ENCODE peak calls at places on chromosomes 1 and 21, in five cellular contexts. One of them, this sample, is unnamed.

GRCh38 chr1:68954841-68955240 is 458.0 kb upstream of the DEPDC1 start:
- DNase-seq in colonic mucosa: no peak
- DNase-seq in heart left ventricle: no peak
- DNase-seq in CD8-positive, alpha-beta T cell: no peak
- DNase-seq in naive thymus-derived CD4-positive, alpha-beta T cell: no peak
- DNase-seq in this sample: no peak

GRCh38 chr1:68174173-68175113 is 57.9 kb downstream of the WLS start:
- DNase-seq in colonic mucosa: peak; percentile 69
- DNase-seq in heart left ventricle: no peak
- DNase-seq in CD8-positive, alpha-beta T cell: no peak
- DNase-seq in naive thymus-derived CD4-positive, alpha-beta T cell: no peak
- DNase-seq in this sample: peak; percentile 76

GRCh38 chr1:37752583-37753471 is 12.1 kb downstream of the EPHA10 start:
- DNase-seq in colonic mucosa: peak; percentile 50
- DNase-seq in heart left ventricle: no peak
- DNase-seq in CD8-positive, alpha-beta T cell: no peak
- DNase-seq in naive thymus-derived CD4-positive, alpha-beta T cell: no peak
- DNase-seq in this sample: no peak

GRCh38 chr1:184473176-184473966 is 86.5 kb downstream of the C1orf21 start:
- DNase-seq in colonic mucosa: no peak
- DNase-seq in heart left ventricle: no peak
- DNase-seq in CD8-positive, alpha-beta T cell: no peak
- DNase-seq in naive thymus-derived CD4-positive, alpha-beta T cell: no peak
- DNase-seq in this sample: no peak

GRCh38 chr1:31476891-31477846 is 64.2 kb downstream of the SERINC2 start:
- DNase-seq in colonic mucosa: no peak
- DNase-seq in heart left ventricle: no peak
- DNase-seq in CD8-positive, alpha-beta T cell: no peak
- DNase-seq in naive thymus-derived CD4-positive, alpha-beta T cell: no peak
- DNase-seq in this sample: no peak

GRCh38 chr1:204601979-204602653 is 83.4 kb downstream of the LRRN2 start:
- DNase-seq in colonic mucosa: no peak
- DNase-seq in heart left ventricle: no peak
- DNase-seq in CD8-positive, alpha-beta T cell: no peak
- DNase-seq in naive thymus-derived CD4-positive, alpha-beta T cell: no peak
- DNase-seq in this sample: no peak

GRCh38 chr21:41643246-41643966 is 123.4 kb downstream of the RIPK4 start:
- DNase-seq in colonic mucosa: no peak
- DNase-seq in heart left ventricle: no peak
- DNase-seq in CD8-positive, alpha-beta T cell: no peak
- DNase-seq in naive thymus-derived CD4-positive, alpha-beta T cell: no peak
- DNase-seq in this sample: no peak

GRCh38 chr1:28111157-28111556 is 22.7 kb upstream of the EYA3 start:
- DNase-seq in colonic mucosa: no peak
- DNase-seq in heart left ventricle: no peak
- DNase-seq in CD8-positive, alpha-beta T cell: no peak
- DNase-seq in naive thymus-derived CD4-positive, alpha-beta T cell: no peak
- DNase-seq in this sample: no peak

GRCh38 chr1:244782056-244782455 is 53.4 kb upstream of the COX20 start:
- DNase-seq in colonic mucosa: no peak
- DNase-seq in heart left ventricle: no peak
- DNase-seq in CD8-positive, alpha-beta T cell: no peak
- DNase-seq in naive thymus-derived CD4-positive, alpha-beta T cell: no peak
- DNase-seq in this sample: no peak

GRCh38 chr21:37338671-37339526 is 27.7 kb upstream of the DYRK1A start:
- DNase-seq in colonic mucosa: peak; percentile 23
- DNase-seq in heart left ventricle: peak; percentile 62
- DNase-seq in CD8-positive, alpha-beta T cell: no peak
- DNase-seq in naive thymus-derived CD4-positive, alpha-beta T cell: no peak
- DNase-seq in this sample: no peak

GRCh38 chr1:165903672-165904071 is 76.3 kb downstream of the UCK2 start:
- DNase-seq in colonic mucosa: peak; percentile 61
- DNase-seq in heart left ventricle: no peak
- DNase-seq in CD8-positive, alpha-beta T cell: no peak
- DNase-seq in naive thymus-derived CD4-positive, alpha-beta T cell: no peak
- DNase-seq in this sample: no peak

GRCh38 chr1:177568702-177569101 is 397.9 kb downstream of the BRINP2 start:
- DNase-seq in colonic mucosa: no peak
- DNase-seq in heart left ventricle: no peak
- DNase-seq in CD8-positive, alpha-beta T cell: no peak
- DNase-seq in naive thymus-derived CD4-positive, alpha-beta T cell: no peak
- DNase-seq in this sample: no peak

GRCh38 chr21:36861595-36861883 is 104.9 kb downstream of the HLCS start:
- DNase-seq in colonic mucosa: no peak
- DNase-seq in heart left ventricle: no peak
- DNase-seq in CD8-positive, alpha-beta T cell: no peak
- DNase-seq in naive thymus-derived CD4-positive, alpha-beta T cell: no peak
- DNase-seq in this sample: no peak

GRCh38 chr1:29332204-29332603 is 95.9 kb downstream of the PTPRU start:
- DNase-seq in colonic mucosa: peak; percentile 42
- DNase-seq in heart left ventricle: no peak
- DNase-seq in CD8-positive, alpha-beta T cell: no peak
- DNase-seq in naive thymus-derived CD4-positive, alpha-beta T cell: no peak
- DNase-seq in this sample: no peak

GRCh38 chr1:79441243-79441642 is 434.7 kb upstream of the ADGRL4 start:
- DNase-seq in colonic mucosa: no peak
- DNase-seq in heart left ventricle: no peak
- DNase-seq in CD8-positive, alpha-beta T cell: no peak
- DNase-seq in naive thymus-derived CD4-positive, alpha-beta T cell: no peak
- DNase-seq in this sample: no peak

GRCh38 chr1:20964540-20965484 is 177.7 kb upstream of the HP1BP3 start:
- DNase-seq in colonic mucosa: peak; percentile 34
- DNase-seq in heart left ventricle: no peak
- DNase-seq in CD8-positive, alpha-beta T cell: no peak
- DNase-seq in naive thymus-derived CD4-positive, alpha-beta T cell: no peak
- DNase-seq in this sample: peak; percentile 36

GRCh38 chr1:204989266-204990058 is 53.5 kb upstream of the CNTN2 start:
- DNase-seq in colonic mucosa: peak; percentile 51
- DNase-seq in heart left ventricle: peak; percentile 81
- DNase-seq in CD8-positive, alpha-beta T cell: peak; percentile 27
- DNase-seq in naive thymus-derived CD4-positive, alpha-beta T cell: peak; percentile 57
- DNase-seq in this sample: peak; percentile 59

GRCh38 chr1:62178372-62178771 is 16.3 kb upstream of the L1TD1 start:
- DNase-seq in colonic mucosa: no peak
- DNase-seq in heart left ventricle: no peak
- DNase-seq in CD8-positive, alpha-beta T cell: no peak
- DNase-seq in naive thymus-derived CD4-positive, alpha-beta T cell: no peak
- DNase-seq in this sample: no peak

GRCh38 chr1:45862008-45862407 is 58.6 kb downstream of the MAST2 start:
- DNase-seq in colonic mucosa: no peak
- DNase-seq in heart left ventricle: no peak
- DNase-seq in CD8-positive, alpha-beta T cell: no peak
- DNase-seq in naive thymus-derived CD4-positive, alpha-beta T cell: no peak
- DNase-seq in this sample: no peak

GRCh38 chr21:41562101-41563000 is 54.4 kb upstream of the TMPRSS2 start:
- DNase-seq in colonic mucosa: no peak
- DNase-seq in heart left ventricle: no peak
- DNase-seq in CD8-positive, alpha-beta T cell: no peak
- DNase-seq in naive thymus-derived CD4-positive, alpha-beta T cell: no peak
- DNase-seq in this sample: peak; percentile 73

GRCh38 chr1:180507826-180508724 is 5.7 kb upstream of the ACBD6 start:
- DNase-seq in colonic mucosa: no peak
- DNase-seq in heart left ventricle: no peak
- DNase-seq in CD8-positive, alpha-beta T cell: no peak
- DNase-seq in naive thymus-derived CD4-positive, alpha-beta T cell: peak; percentile 19
- DNase-seq in this sample: no peak

GRCh38 chr1:230636575-230637163 is 5.6 kb upstream of the COG2 start:
- DNase-seq in colonic mucosa: no peak
- DNase-seq in heart left ventricle: no peak
- DNase-seq in CD8-positive, alpha-beta T cell: no peak
- DNase-seq in naive thymus-derived CD4-positive, alpha-beta T cell: no peak
- DNase-seq in this sample: no peak

GRCh38 chr21:43764576-43765495 is 11.3 kb downstream of the CSTB start:
- DNase-seq in colonic mucosa: no peak
- DNase-seq in heart left ventricle: no peak
- DNase-seq in CD8-positive, alpha-beta T cell: no peak
- DNase-seq in naive thymus-derived CD4-positive, alpha-beta T cell: no peak
- DNase-seq in this sample: no peak

GRCh38 chr1:153954826-153955225 is 3.6 kb downstream of the CRTC2 start:
- DNase-seq in colonic mucosa: no peak
- DNase-seq in heart left ventricle: no peak
- DNase-seq in CD8-positive, alpha-beta T cell: no peak
- DNase-seq in naive thymus-derived CD4-positive, alpha-beta T cell: no peak
- DNase-seq in this sample: no peak

GRCh38 chr1:90616395-90616794 is 100.7 kb downstream of the BARHL2 start:
- DNase-seq in colonic mucosa: peak; percentile 22
- DNase-seq in heart left ventricle: no peak
- DNase-seq in CD8-positive, alpha-beta T cell: no peak
- DNase-seq in naive thymus-derived CD4-positive, alpha-beta T cell: no peak
- DNase-seq in this sample: no peak

GRCh38 chr1:71038942-71039341 is 8.7 kb downstream of the PTGER3 start:
- DNase-seq in colonic mucosa: no peak
- DNase-seq in heart left ventricle: no peak
- DNase-seq in CD8-positive, alpha-beta T cell: no peak
- DNase-seq in naive thymus-derived CD4-positive, alpha-beta T cell: no peak
- DNase-seq in this sample: no peak

GRCh38 chr21:37074546-37074945 is 1.5 kb downstream of the TTC3 start:
- DNase-seq in colonic mucosa: no peak
- DNase-seq in heart left ventricle: no peak
- DNase-seq in CD8-positive, alpha-beta T cell: no peak
- DNase-seq in naive thymus-derived CD4-positive, alpha-beta T cell: no peak
- DNase-seq in this sample: no peak

GRCh38 chr1:200900877-200901276 is 6.2 kb downstream of the INAVA start:
- DNase-seq in colonic mucosa: no peak
- DNase-seq in heart left ventricle: no peak
- DNase-seq in CD8-positive, alpha-beta T cell: no peak
- DNase-seq in naive thymus-derived CD4-positive, alpha-beta T cell: no peak
- DNase-seq in this sample: no peak

GRCh38 chr21:36705679-36706481 is 7.0 kb downstream of the SIM2 start:
- DNase-seq in colonic mucosa: peak; percentile 13
- DNase-seq in heart left ventricle: no peak
- DNase-seq in CD8-positive, alpha-beta T cell: no peak
- DNase-seq in naive thymus-derived CD4-positive, alpha-beta T cell: no peak
- DNase-seq in this sample: no peak

GRCh38 chr1:157369808-157370521 is 182.3 kb downstream of the FCRL5 start:
- DNase-seq in colonic mucosa: peak; percentile 79
- DNase-seq in heart left ventricle: no peak
- DNase-seq in CD8-positive, alpha-beta T cell: peak; percentile 35
- DNase-seq in naive thymus-derived CD4-positive, alpha-beta T cell: peak; percentile 34
- DNase-seq in this sample: no peak

GRCh38 chr1:234711400-234711799 is 101.4 kb upstream of the IRF2BP2 start:
- DNase-seq in colonic mucosa: no peak
- DNase-seq in heart left ventricle: no peak
- DNase-seq in CD8-positive, alpha-beta T cell: no peak
- DNase-seq in naive thymus-derived CD4-positive, alpha-beta T cell: no peak
- DNase-seq in this sample: no peak

GRCh38 chr21:26844258-26845065 is 747 bp downstream of the ADAMTS1 start:
- DNase-seq in colonic mucosa: peak; percentile 29
- DNase-seq in heart left ventricle: peak; percentile 86
- DNase-seq in CD8-positive, alpha-beta T cell: no peak
- DNase-seq in naive thymus-derived CD4-positive, alpha-beta T cell: peak; percentile 2
- DNase-seq in this sample: no peak

DNA sequence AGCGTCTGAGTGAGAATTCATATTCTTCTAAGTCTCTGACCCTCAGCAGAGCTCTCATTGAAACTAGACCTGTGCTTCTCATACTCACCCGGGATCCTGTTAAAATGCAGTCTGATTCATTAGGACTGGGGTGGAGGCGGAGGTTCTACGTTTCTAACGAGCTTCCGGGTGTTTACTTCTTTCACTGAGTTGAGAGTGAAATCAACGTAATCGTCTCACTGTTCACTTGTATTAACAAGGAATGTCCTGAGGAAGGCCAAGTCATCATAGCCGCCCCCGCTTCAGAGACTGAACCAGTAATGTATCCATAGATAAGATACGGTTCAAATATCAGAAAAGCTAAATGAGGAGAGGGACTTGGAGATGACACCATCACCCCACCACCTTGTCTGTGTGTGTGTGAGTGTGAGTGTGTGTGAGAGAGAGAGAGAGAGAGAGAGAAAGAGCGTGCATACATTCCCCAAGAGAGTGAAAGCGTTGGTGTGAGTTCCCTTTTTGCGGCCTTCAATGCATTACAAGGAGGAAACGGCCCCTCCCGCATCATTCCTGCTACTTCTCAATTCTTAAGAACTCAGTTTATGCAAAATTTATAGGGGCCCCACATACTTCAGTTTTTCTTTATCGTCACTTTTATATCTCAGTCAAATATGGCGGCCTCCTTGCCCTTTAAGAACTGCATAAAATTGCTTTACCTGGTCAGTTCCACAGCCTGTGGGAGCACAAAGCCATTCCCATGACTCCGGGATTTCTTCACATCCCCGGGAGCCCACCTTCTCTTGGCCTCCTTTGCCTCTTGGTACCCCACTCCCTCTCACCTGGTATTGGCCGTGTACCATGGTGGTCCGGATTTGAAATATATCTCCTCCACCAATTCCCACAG is 19.8 kb downstream of the KMO start:
- DNase-seq in colonic mucosa: no peak
- DNase-seq in heart left ventricle: no peak
- DNase-seq in CD8-positive, alpha-beta T cell: peak; percentile 29
- DNase-seq in naive thymus-derived CD4-positive, alpha-beta T cell: peak; percentile 71
- DNase-seq in this sample: peak; percentile 89
- H3K27ac ChIP-seq in colonic mucosa: peak overlapping the region; percentile 19
- H3K27ac ChIP-seq in heart left ventricle: peak overlapping the region; percentile 17
- H3K27ac ChIP-seq in CD8-positive, alpha-beta T cell: peak overlapping the region; percentile 42
- H3K27ac ChIP-seq in naive thymus-derived CD4-positive, alpha-beta T cell: peak overlapping the region; percentile 55
- H3K27ac ChIP-seq in this sample: peak overlapping the region; percentile 82

GRCh38 chr21:33025471-33026298 is at the start of gene OLIG2:
- DNase-seq in colonic mucosa: no peak
- DNase-seq in heart left ventricle: no peak
- DNase-seq in CD8-positive, alpha-beta T cell: no peak
- DNase-seq in naive thymus-derived CD4-positive, alpha-beta T cell: no peak
- DNase-seq in this sample: no peak
- H3K27ac ChIP-seq in colonic mucosa: no peak within 1 kb of the TSS
- H3K27ac ChIP-seq in heart left ventricle: no peak within 1 kb of the TSS
- H3K27ac ChIP-seq in CD8-positive, alpha-beta T cell: no peak within 1 kb of the TSS
- H3K27ac ChIP-seq in naive thymus-derived CD4-positive, alpha-beta T cell: no peak within 1 kb of the TSS
- H3K27ac ChIP-seq in this sample: no peak within 1 kb of the TSS

DNA sequence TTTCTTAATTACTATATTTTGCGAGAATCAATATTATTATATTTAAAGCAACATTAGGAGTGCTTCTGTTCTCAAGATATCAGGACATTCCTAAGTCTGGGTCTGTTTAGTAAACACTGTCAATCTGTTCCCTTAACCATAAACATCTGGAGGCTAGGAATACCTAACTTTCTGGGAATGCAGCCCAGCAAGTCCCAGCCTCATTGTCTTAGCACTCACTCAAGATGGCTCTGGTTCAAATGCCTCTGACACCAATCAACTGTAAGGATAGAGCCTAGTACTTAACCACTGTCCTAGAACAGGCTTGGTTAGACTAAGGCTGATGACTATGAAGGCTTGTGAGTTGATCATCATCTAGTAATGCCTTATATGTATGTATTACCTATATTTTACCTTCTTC is 61.5 kb downstream of the TNN start:
- DNase-seq in colonic mucosa: no peak
- DNase-seq in heart left ventricle: no peak
- DNase-seq in CD8-positive, alpha-beta T cell: no peak
- DNase-seq in naive thymus-derived CD4-positive, alpha-beta T cell: no peak
- DNase-seq in this sample: no peak
- H3K27ac ChIP-seq in colonic mucosa: no peak overlapping the region
- H3K27ac ChIP-seq in heart left ventricle: peak overlapping the region; percentile 38
- H3K27ac ChIP-seq in CD8-positive, alpha-beta T cell: no peak overlapping the region
- H3K27ac ChIP-seq in naive thymus-derived CD4-positive, alpha-beta T cell: no peak overlapping the region
- H3K27ac ChIP-seq in this sample: peak overlapping the region; percentile 65

GRCh38 chr1:107795471-107795870 is 169.5 kb downstream of the VAV3 start:
- DNase-seq in colonic mucosa: no peak
- DNase-seq in heart left ventricle: no peak
- DNase-seq in CD8-positive, alpha-beta T cell: no peak
- DNase-seq in naive thymus-derived CD4-positive, alpha-beta T cell: no peak
- DNase-seq in this sample: no peak
- H3K27ac ChIP-seq in colonic mucosa: no peak overlapping the region
- H3K27ac ChIP-seq in heart left ventricle: no peak overlapping the region
- H3K27ac ChIP-seq in CD8-positive, alpha-beta T cell: no peak overlapping the region
- H3K27ac ChIP-seq in naive thymus-derived CD4-positive, alpha-beta T cell: no peak overlapping the region
- H3K27ac ChIP-seq in this sample: peak overlapping the region; percentile 20

This sample was measured in Peyer's patch.